ENCODE peak calls at places on chromosomes 2 and 18, in four cellular contexts. R, N, A and O are unnamed samples.

GRCh38 chr2:18721038-18721922 is 131.9 kb upstream of the NT5C1B start:
- DNase-seq in R (no peak), N (no peak), A (no peak), O (no peak)

GRCh38 chr2:24050041-24050655 is 607 bp downstream of the FKBP1B start:
- DNase-seq in R (peak; percentile 69), N (no peak), A (peak; percentile 39), O (no peak)

GRCh38 chr2:101980368-101980767 is 11.4 kb upstream of the IL1R2 start:
- DNase-seq in R (no peak), N (no peak), A (no peak), O (no peak)

GRCh38 chr2:70094978-70095832 is 7.9 kb downstream of the PCBP1 start:
- DNase-seq in R (peak; percentile 91), N (peak; percentile 34), A (peak; percentile 28), O (peak; percentile 22)

GRCh38 chr2:1546023-1546591 is 132.8 kb downstream of the TPO start:
- DNase-seq in R (no peak), N (no peak), A (peak; percentile 64), O (no peak)

GRCh38 chr18:25284861-25285574 is 66.9 kb downstream of the ZNF521 start:
- DNase-seq in R (no peak), N (no peak), A (peak; percentile 36), O (no peak)

GRCh38 chr2:16313235-16313980 is 352.2 kb downstream of the CYRIA start:
- DNase-seq in R (no peak), N (no peak), A (no peak), O (no peak)

GRCh38 chr2:3285901-3286645 is 91.5 kb downstream of the EIPR1 start:
- DNase-seq in R (no peak), N (no peak), A (peak; percentile 10), O (no peak)

GRCh38 chr2:203830294-203831055 is 37.1 kb upstream of the CTLA4 start:
- DNase-seq in R (no peak), N (no peak), A (no peak), O (no peak)

GRCh38 chr2:212109217-212109616 is 429.4 kb downstream of the ERBB4 start:
- DNase-seq in R (no peak), N (no peak), A (no peak), O (no peak)

GRCh38 chr2:69381337-69381737 is 5.7 kb downstream of the GFPT1 start:
- DNase-seq in R (no peak), N (no peak), A (no peak), O (no peak)

GRCh38 chr2:223121317-223121716 is 69.3 kb downstream of the KCNE4 start:
- DNase-seq in R (no peak), N (no peak), A (no peak), O (no peak)

GRCh38 chr2:134460583-134460998 is 206.7 kb downstream of the MGAT5 start:
- DNase-seq in R (peak; percentile 61), N (no peak), A (peak; percentile 46), O (no peak)

GRCh38 chr2:126653102-126653501 is 2.9 kb upstream of the GYPC start:
- DNase-seq in R (no peak), N (no peak), A (no peak), O (no peak)

GRCh38 chr2:217864960-217865359 is 137.8 kb downstream of the TNS1 start:
- DNase-seq in R (no peak), N (no peak), A (no peak), O (no peak)

GRCh38 chr18:8982416-8983183 is 119.9 kb upstream of the NDUFV2 start:
- DNase-seq in R (no peak), N (no peak), A (no peak), O (no peak)

GRCh38 chr2:233447506-233448219 is 93.4 kb downstream of the DGKD start:
- DNase-seq in R (peak; percentile 56), N (no peak), A (peak; percentile 35), O (no peak)

GRCh38 chr2:126661702-126662465 is 5.9 kb downstream of the GYPC start:
- DNase-seq in R (no peak), N (no peak), A (no peak), O (no peak)

GRCh38 chr2:65129276-65129612 is 662 bp downstream of the RAB1A start:
- DNase-seq in R (no peak), N (no peak), A (no peak), O (no peak)

GRCh38 chr18:36640005-36640952 is 188.5 kb downstream of the TPGS2 start:
- DNase-seq in R (no peak), N (no peak), A (no peak), O (no peak)

GRCh38 chr2:231464576-231465540 is 574 bp upstream of the NCL start:
- DNase-seq in R (peak; percentile 99), N (peak; percentile 96), A (peak; percentile 99), O (peak; percentile 92)

GRCh38 chr2:144875996-144876395 is 356.1 kb upstream of the ZEB2 start:
- DNase-seq in R (no peak), N (no peak), A (no peak), O (no peak)

GRCh38 chr18:14768241-14768640 is 20.3 kb downstream of the ANKRD30B start:
- DNase-seq in R (no peak), N (no peak), A (no peak), O (no peak)

GRCh38 chr2:183035298-183035953 is 2.8 kb downstream of the NCKAP1 start:
- DNase-seq in R (no peak), N (no peak), A (no peak), O (no peak)

GRCh38 chr2:8457092-8457481 is 224.8 kb upstream of the ID2 start:
- DNase-seq in R (no peak), N (peak; percentile 34), A (no peak), O (no peak)

GRCh38 chr2:38294597-38294996 is 82.5 kb downstream of the ATL2 start:
- DNase-seq in R (no peak), N (no peak), A (no peak), O (no peak)

GRCh38 chr18:49560277-49561126 is 1.4 kb upstream of the LIPG start:
- DNase-seq in R (peak; percentile 58), N (no peak), A (peak; percentile 25), O (no peak)

GRCh38 chr2:220708366-220708765 is 863.7 kb downstream of the EPHA4 start:
- DNase-seq in R (no peak), N (no peak), A (no peak), O (no peak)

GRCh38 chr2:105135436-105135835 is 97.6 kb downstream of the MRPS9 start:
- DNase-seq in R (no peak), N (no peak), A (no peak), O (no peak)

GRCh38 chr2:37506407-37507068 is 162.1 kb downstream of the QPCT start:
- DNase-seq in R (no peak), N (no peak), A (no peak), O (no peak)

GRCh38 chr2:86776532-86776931 is 14.2 kb downstream of the CD8A start:
- DNase-seq in R (no peak), N (no peak), A (no peak), O (no peak)
- H3K27ac ChIP-seq in R (no peak overlapping the region), N (no peak overlapping the region), A (no peak overlapping the region), O (no peak overlapping the region)

GRCh38 chr2:40344364-40344763 is 107.5 kb downstream of the SLC8A1 start:
- DNase-seq in R (no peak), N (no peak), A (no peak), O (no peak)

GRCh38 chr2:40348038-40348437 is 103.9 kb downstream of the SLC8A1 start:
- DNase-seq in R (no peak), N (no peak), A (no peak), O (no peak)

GRCh38 chr2:40346535-40347354 is 105.1 kb downstream of the SLC8A1 start:
- DNase-seq in R (no peak), N (no peak), A (no peak), O (no peak)

GRCh38 chr2:40352321-40353099 is 99.4 kb downstream of the SLC8A1 start:
- DNase-seq in R (no peak), N (no peak), A (no peak), O (no peak)

GRCh38 chr2:40348665-40349064 is 103.2 kb downstream of the SLC8A1 start:
- DNase-seq in R (no peak), N (no peak), A (no peak), O (no peak)
- H3K27ac ChIP-seq in R (no peak overlapping the region), N (no peak overlapping the region), A (no peak overlapping the region), O (no peak overlapping the region)

GRCh38 chr2:240392084-240392947 is 43.1 kb upstream of the GPC1 start:
- DNase-seq in R (peak; percentile 61), N (no peak), A (peak; percentile 13), O (no peak)

GRCh38 chr2:240389302-240389805 is 46.1 kb upstream of the GPC1 start:
- DNase-seq in R (peak; percentile 52), N (no peak), A (peak; percentile 8), O (no peak)

GRCh38 chr2:240391111-240392051 is 44.1 kb upstream of the GPC1 start:
- DNase-seq in R (peak; percentile 58), N (no peak), A (no peak), O (no peak)

GRCh38 chr2:240388471-240389301 is 46.8 kb upstream of the GPC1 start:
- DNase-seq in R (peak; percentile 62), N (no peak), A (no peak), O (no peak)

DNA sequence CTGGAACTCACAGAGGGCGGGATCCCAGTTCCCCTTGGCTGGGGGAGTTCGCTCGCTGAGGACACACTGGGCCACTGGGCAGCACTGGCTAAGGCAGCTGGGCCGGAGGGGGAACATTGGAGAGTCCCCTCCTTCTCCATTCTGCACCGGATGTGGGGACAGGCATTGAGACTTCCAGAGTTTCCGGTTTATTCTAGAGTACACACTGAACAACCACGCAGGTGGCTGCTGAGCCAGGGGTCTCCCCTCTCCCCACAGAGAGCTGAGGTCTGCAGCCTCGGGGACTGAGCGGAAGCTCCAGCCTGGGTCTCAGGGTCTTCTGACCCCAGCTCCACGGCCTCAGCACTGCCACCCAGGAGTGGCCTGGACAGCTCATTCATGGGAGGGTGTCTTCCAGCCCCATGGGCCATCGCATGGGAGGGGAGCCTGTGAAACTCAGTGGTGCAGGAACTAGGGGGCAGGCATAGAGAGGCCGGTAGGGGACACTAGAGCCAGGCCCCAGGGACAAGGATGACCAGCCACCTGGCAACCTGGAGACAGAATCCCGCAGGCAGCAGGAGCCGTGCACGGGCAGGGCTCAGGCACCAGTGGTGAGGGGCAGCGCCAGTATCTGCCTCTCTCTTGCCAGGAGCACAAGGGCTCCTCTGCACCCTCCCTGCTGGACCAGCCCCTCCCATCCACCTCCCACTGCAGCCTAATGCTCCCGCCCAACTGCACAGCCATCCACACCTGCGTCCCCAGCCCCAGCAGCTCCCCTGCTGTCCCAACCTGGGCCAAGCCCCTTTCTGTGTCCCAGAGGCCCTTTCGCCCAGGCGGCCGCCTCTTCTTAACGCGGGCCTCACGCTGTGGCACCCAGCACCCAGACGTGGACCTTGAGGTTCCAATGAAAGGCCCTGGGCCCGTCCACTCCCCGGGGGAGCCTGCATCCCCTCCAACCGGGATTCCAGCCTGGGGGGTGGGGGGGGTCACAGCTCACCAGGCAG is 45.1 kb upstream of the GPC1 start:
- DNase-seq in R (peak; percentile 56), N (no peak), A (peak; percentile 15), O (no peak)
- H3K27ac ChIP-seq in R (no peak overlapping the region), N (no peak overlapping the region), A (no peak overlapping the region), O (no peak overlapping the region)

DNA sequence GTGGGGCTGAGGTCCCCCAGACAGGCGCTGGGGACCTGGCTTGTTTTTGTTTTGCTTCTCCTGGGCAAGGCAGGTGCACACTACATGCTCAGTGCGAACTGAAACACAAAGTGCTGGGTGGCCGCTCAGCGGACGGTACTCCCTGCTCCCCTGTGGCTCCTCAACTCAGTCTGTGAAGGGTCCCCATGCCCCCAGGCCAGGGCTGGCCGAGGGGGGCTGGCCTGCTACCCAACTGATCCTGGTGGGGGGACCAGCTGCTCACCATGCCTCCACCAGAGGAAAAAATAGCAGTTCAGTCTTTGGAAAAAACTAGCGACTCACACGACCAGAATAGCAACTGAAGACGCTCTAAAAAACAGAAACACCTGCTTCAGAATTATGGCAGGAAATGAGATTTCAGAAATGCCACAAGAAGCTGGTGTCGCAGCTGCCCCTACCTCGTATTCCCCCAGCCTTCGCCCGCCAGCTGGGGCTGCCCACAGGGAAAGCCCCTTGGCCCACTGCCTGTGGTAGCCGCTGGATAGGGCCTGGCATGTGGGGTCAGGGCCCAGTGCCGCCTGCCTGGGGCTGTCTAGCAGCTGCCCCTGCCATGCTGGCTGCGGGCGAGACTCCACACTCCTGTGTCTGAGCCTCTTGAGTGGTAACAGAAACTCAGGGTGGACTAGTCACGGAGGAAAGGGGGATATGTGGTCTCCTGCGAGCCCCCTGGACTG is 43.7 kb downstream of the MEX3C start:
- DNase-seq in R (no peak), N (peak; percentile 27), A (no peak), O (no peak)
- H3K27ac ChIP-seq in R (no peak overlapping the region), N (peak overlapping the region; percentile 42), A (no peak overlapping the region), O (no peak overlapping the region)